ENCODE peak calls at places on chromosomes 6 and 20, in six cellular contexts. E is nephron progenitor cell, X is neural crest cell, V is astrocyte, M is foreskin fibroblast, Y is upper lobe of right lung. H is an unnamed sample.

GRCh38 chr6:145070791-145071190 is 664.5 kb downstream of the EPM2A start:
- DNase-seq in E (no peak), X (no peak), V (peak; percentile 60), M (peak; percentile 86), Y (no peak), H (no peak)

GRCh38 chr6:11538049-11538798 is 675 bp downstream of the TMEM170B start:
- DNase-seq in E (peak; percentile 62), X (peak; percentile 28), V (no peak), M (peak; percentile 53), Y (peak; percentile 76), H (peak; percentile 25)

GRCh38 chr20:20821496-20822260 is 109.2 kb upstream of the RALGAPA2 start:
- DNase-seq in E (no peak), X (no peak), V (no peak), M (no peak), Y (no peak), H (no peak)

GRCh38 chr6:6626227-6626626 is 37.7 kb downstream of the LY86 start:
- DNase-seq in E (no peak), X (no peak), V (no peak), M (no peak), Y (no peak), H (no peak)

GRCh38 chr6:13681305-13682061 is 30.2 kb downstream of the RANBP9 start:
- DNase-seq in E (no peak), X (no peak), V (no peak), M (no peak), Y (no peak), H (no peak)

GRCh38 chr6:47428746-47429664 is 48.6 kb upstream of the CD2AP start:
- DNase-seq in E (no peak), X (no peak), V (no peak), M (no peak), Y (no peak), H (no peak)

GRCh38 chr6:101397199-101397598 is 3.7 kb downstream of the GRIK2 start:
- DNase-seq in E (no peak), X (no peak), V (peak; percentile 14), M (peak; percentile 8), Y (no peak), H (no peak)

GRCh38 chr6:64539917-64540316 is 904.3 kb downstream of the PHF3 start:
- DNase-seq in E (no peak), X (no peak), V (no peak), M (no peak), Y (no peak), H (no peak)

GRCh38 chr6:90226257-90226656 is 70.4 kb downstream of the BACH2 start:
- DNase-seq in E (no peak), X (no peak), V (no peak), M (peak; percentile 17), Y (no peak), H (no peak)

GRCh38 chr6:107495196-107495643 is 5.3 kb downstream of the SOBP start:
- DNase-seq in E (no peak), X (no peak), V (no peak), M (peak; percentile 38), Y (no peak), H (no peak)

GRCh38 chr6:162289972-162290371 is 437.6 kb downstream of the PRKN start:
- DNase-seq in E (no peak), X (no peak), V (no peak), M (no peak), Y (no peak), H (no peak)

GRCh38 chr6:2245103-2245953 is at the start of gene GMDS:
- DNase-seq in E (peak; percentile 89), X (peak; percentile 70), V (peak; percentile 73), M (peak; percentile 97), Y (peak; percentile 94), H (peak; percentile 74)

GRCh38 chr6:148611213-148611612 is 135.6 kb upstream of the UST start:
- DNase-seq in E (no peak), X (no peak), V (peak; percentile 73), M (peak; percentile 90), Y (no peak), H (no peak)

GRCh38 chr20:14761903-14762302 is 424.5 kb upstream of the FLRT3 start:
- DNase-seq in E (no peak), X (no peak), V (no peak), M (no peak), Y (no peak), H (no peak)

GRCh38 chr6:74735304-74735703 is 470.5 kb downstream of the COL12A1 start:
- DNase-seq in E (no peak), X (no peak), V (peak; percentile 85), M (peak; percentile 89), Y (no peak), H (no peak)

GRCh38 chr6:139407718-139408222 is 33.3 kb upstream of the CITED2 start:
- DNase-seq in E (no peak), X (no peak), V (peak; percentile 100), M (peak; percentile 88), Y (no peak), H (no peak)

GRCh38 chr6:113120214-113120576 is 737.0 kb upstream of the MARCKS start:
- DNase-seq in E (no peak), X (no peak), V (peak; percentile 99), M (peak; percentile 90), Y (no peak), H (no peak)

GRCh38 chr6:157249756-157250155 is 73.6 kb downstream of the TMEM242 start:
- DNase-seq in E (no peak), X (no peak), V (no peak), M (no peak), Y (no peak), H (no peak)

GRCh38 chr6:29653452-29654038 is 3.3 kb upstream of the MOG start:
- DNase-seq in E (peak; percentile 49), X (peak; percentile 31), V (peak; percentile 52), M (peak; percentile 85), Y (no peak), H (no peak)

GRCh38 chr20:32007787-32008616 is 2.2 kb upstream of the CCM2L start:
- DNase-seq in E (no peak), X (no peak), V (no peak), M (no peak), Y (no peak), H (no peak)

GRCh38 chr20:17822540-17823155 is 122.9 kb downstream of the BANF2 start:
- DNase-seq in E (no peak), X (no peak), V (no peak), M (no peak), Y (no peak), H (no peak)

GRCh38 chr6:133512410-133513016 is 271.4 kb downstream of the EYA4 start:
- DNase-seq in E (peak; percentile 62), X (peak; percentile 51), V (peak; percentile 26), M (peak; percentile 78), Y (no peak), H (peak; percentile 31)

GRCh38 chr6:169326067-169326799 is 72.6 kb upstream of the THBS2 start:
- DNase-seq in E (no peak), X (no peak), V (peak; percentile 23), M (peak; percentile 49), Y (no peak), H (no peak)

GRCh38 chr20:833121-833449 is 430 bp upstream of the FAM110A start:
- DNase-seq in E (no peak), X (no peak), V (no peak), M (no peak), Y (no peak), H (no peak)

GRCh38 chr20:32557284-32557683 is 27.8 kb downstream of the NOL4L start:
- DNase-seq in E (no peak), X (no peak), V (no peak), M (no peak), Y (no peak), H (no peak)

GRCh38 chr6:29647927-29648642 is 8.8 kb upstream of the MOG start:
- DNase-seq in E (no peak), X (no peak), V (peak; percentile 16), M (peak; percentile 65), Y (no peak), H (no peak)

DNA sequence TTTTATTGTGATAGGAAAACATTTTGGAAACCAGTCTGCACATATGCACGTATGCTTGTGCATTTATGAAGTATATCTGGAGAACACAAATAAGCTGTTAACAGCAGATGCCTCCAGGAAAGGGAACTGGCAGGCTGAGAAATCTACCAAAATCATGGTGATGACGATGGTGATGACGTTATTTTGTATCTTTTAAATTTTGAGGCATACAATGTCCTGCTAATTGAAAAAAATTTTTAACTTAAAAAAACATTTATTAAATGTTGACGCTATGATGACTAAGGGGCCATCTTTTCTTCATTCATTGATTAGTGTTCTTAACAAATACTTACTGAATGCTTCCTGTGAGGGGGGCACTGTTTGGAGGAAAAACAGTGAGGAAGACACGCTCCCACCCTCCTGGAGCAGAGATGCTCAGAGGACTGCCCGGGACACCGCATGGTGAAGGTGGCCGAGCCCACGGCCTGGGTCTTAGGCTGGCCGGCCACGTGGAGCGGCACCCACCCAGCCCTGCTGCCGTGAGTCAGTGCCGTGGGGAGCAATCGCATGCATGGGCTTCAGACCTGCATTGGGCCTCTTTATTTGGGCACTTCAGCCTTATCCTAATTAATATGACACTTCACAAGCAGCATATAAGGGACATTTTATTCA is 15.9 kb upstream of the ENTPD6 start:
- DNase-seq in E (no peak), X (no peak), V (no peak), M (no peak), Y (no peak), H (no peak)
- TF ChIP-seq CTCF in E (no peak), X (no peak), V (no peak), M (no peak), Y (no peak), H (no peak)

DNA sequence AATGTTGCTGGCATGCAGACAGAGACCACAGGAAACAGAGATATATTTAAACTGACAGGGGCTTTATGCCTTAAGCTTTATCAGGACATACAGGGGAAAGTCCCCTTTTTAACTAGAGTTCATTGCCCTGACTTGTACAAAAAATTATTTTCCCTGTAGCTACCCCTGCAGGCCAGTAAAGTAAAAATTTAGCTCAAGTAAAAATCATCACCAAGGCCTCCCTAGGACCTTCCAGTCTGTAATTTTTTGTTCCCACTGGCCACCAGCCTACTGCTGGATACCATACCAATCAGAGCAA is 711.9 kb upstream of the NRSN1 start:
- DNase-seq in E (no peak), X (no peak), V (peak; percentile 86), M (peak; percentile 56), Y (no peak), H (no peak)
- TF ChIP-seq CTCF in E (peak; percentile 7), X (peak; percentile 44), V (peak; percentile 23), M (peak; percentile 49), Y (peak; percentile 8), H (peak; percentile 25)

DNA sequence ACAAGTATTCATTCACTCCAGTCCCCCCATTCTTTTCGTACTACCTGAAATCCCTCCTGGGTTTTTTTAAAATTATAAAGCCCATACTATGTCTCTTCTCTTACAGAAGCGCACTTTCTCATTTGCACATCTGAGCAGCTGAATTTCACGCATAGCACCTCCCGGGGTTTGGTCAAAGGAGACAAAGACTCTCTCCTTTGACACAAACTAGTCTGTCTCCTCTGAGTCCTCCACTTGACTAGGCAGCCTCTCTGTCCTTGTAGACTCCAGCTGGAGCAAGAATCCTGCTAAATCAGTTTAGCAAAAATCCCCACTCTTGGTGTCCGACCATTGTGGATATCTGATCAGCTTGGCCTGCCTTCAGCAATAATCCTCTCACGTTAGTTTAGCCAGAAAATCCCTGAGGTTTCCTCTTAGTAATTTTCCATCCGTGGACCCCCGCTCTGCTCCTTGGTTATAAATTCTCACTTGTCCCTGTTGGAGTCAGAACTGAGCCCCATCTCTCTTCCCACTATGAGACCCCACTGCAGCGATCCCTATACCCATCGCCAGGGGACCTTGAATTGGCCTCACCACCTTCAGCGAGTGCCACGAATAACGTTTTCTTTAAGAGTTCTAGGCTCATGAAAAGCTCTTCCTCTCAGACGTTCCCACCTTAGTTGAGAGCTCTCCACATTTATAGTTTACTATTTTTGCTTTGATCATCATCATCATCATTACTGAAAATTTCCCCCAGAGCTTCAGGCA is 29.0 kb downstream of the PDYN start:
- DNase-seq in E (peak; percentile 17), X (no peak), V (no peak), M (peak; percentile 30), Y (no peak), H (no peak)
- TF ChIP-seq CTCF in E (no peak), X (no peak), V (peak; percentile 17), M (peak; percentile 26), Y (no peak), H (peak; percentile 20)

GRCh38 chr20:22974354-22974753 is 60.8 kb upstream of the SSTR4 start:
- DNase-seq in E (no peak), X (no peak), V (no peak), M (peak; percentile 30), Y (no peak), H (no peak)
- TF ChIP-seq CTCF in E (peak; percentile 31), X (peak; percentile 55), V (no peak), M (peak; percentile 43), Y (peak; percentile 41), H (peak; percentile 55)